ENCODE peak calls at places on chromosomes 5 and 9, in four cellular contexts. Z is upper lobe of left lung, L is colonic mucosa, B is AG04450. D is an unnamed sample.

GRCh38 chr9:122005597-122005996 is 87.5 kb downstream of the TTLL11 start:
- DNase-seq in Z (no peak), L (peak; percentile 40), B (no peak), D (peak; percentile 16)

GRCh38 chr9:132250324-132251262 is 88.7 kb downstream of the NTNG2 start:
- DNase-seq in Z (no peak), L (no peak), B (no peak), D (no peak)

GRCh38 chr5:138351056-138351455 is 1.4 kb upstream of the KDM3B start:
- DNase-seq in Z (no peak), L (no peak), B (peak; percentile 41), D (no peak)

GRCh38 chr5:76771705-76772405 is 47.0 kb upstream of the F2RL1 start:
- DNase-seq in Z (no peak), L (no peak), B (no peak), D (no peak)

GRCh38 chr5:165209101-165209727 is 1703.8 kb downstream of the MAT2B start:
- DNase-seq in Z (no peak), L (no peak), B (no peak), D (no peak)

GRCh38 chr9:121133104-121133816 is 58.5 kb downstream of the CNTRL start:
- DNase-seq in Z (peak; percentile 26), L (peak; percentile 53), B (no peak), D (no peak)

GRCh38 chr9:130869250-130869649 is 27.4 kb downstream of the QRFP start:
- DNase-seq in Z (no peak), L (no peak), B (no peak), D (no peak)

GRCh38 chr5:116144103-116144502 is 59.3 kb downstream of the COMMD10 start:
- DNase-seq in Z (no peak), L (no peak), B (no peak), D (no peak)

GRCh38 chr9:7368410-7369292 is 430.9 kb downstream of the DMAC1 start:
- DNase-seq in Z (no peak), L (no peak), B (peak; percentile 87), D (no peak)

GRCh38 chr5:151023047-151023615 is 2.7 kb downstream of the GPX3 start:
- DNase-seq in Z (no peak), L (peak; percentile 49), B (no peak), D (no peak)

GRCh38 chr5:178215263-178216002 is 11.1 kb downstream of the HNRNPAB start:
- DNase-seq in Z (no peak), L (peak; percentile 75), B (no peak), D (no peak)

GRCh38 chr9:133969681-133970580 is 22.2 kb downstream of the VAV2 start:
- DNase-seq in Z (peak; percentile 65), L (no peak), B (no peak), D (no peak)

GRCh38 chr5:109877670-109878045 is 187.9 kb downstream of the MAN2A1 start:
- DNase-seq in Z (no peak), L (no peak), B (no peak), D (no peak)

GRCh38 chr9:128114326-128115186 is 13.0 kb downstream of the PTGES2 start:
- DNase-seq in Z (peak; percentile 62), L (no peak), B (no peak), D (no peak)

GRCh38 chr9:128887914-128888350 is 6.0 kb downstream of the LRRC8A start:
- DNase-seq in Z (no peak), L (no peak), B (no peak), D (no peak)

GRCh38 chr9:133200631-133201030 is 8.4 kb downstream of the OBP2B start:
- DNase-seq in Z (no peak), L (no peak), B (no peak), D (no peak)

GRCh38 chr5:94175912-94176311 is 434.5 kb upstream of the POU5F2 start:
- DNase-seq in Z (no peak), L (no peak), B (no peak), D (no peak)

GRCh38 chr9:15086096-15087030 is 176.1 kb upstream of the FREM1 start:
- DNase-seq in Z (no peak), L (no peak), B (no peak), D (no peak)

GRCh38 chr5:161507591-161507990 is 38.9 kb downstream of the GABRB2 start:
- DNase-seq in Z (no peak), L (no peak), B (no peak), D (no peak)

GRCh38 chr5:93407470-93407869 is 173.5 kb downstream of the NR2F1-AS1 start:
- DNase-seq in Z (no peak), L (no peak), B (no peak), D (no peak)

GRCh38 chr5:39730011-39730410 is 305.2 kb upstream of the DAB2 start:
- DNase-seq in Z (no peak), L (no peak), B (no peak), D (no peak)

GRCh38 chr5:92800360-92800759 is 780.7 kb downstream of the NR2F1-AS1 start:
- DNase-seq in Z (no peak), L (no peak), B (peak; percentile 70), D (no peak)

GRCh38 chr5:91339053-91339710 is 43.9 kb downstream of the ARRDC3 start:
- DNase-seq in Z (no peak), L (no peak), B (no peak), D (no peak)

GRCh38 chr9:127404631-127405030 is 7.7 kb downstream of the SLC2A8 start:
- DNase-seq in Z (peak; percentile 84), L (no peak), B (no peak), D (no peak)

GRCh38 chr5:172445866-172446265 is 8.5 kb downstream of the SH3PXD2B start:
- DNase-seq in Z (peak; percentile 79), L (no peak), B (no peak), D (no peak)

GRCh38 chr9:28866951-28867350 is 1293.7 kb upstream of the C9orf72 start:
- DNase-seq in Z (no peak), L (no peak), B (no peak), D (no peak)

GRCh38 chr5:151925396-151925750 is 722 bp upstream of the GLRA1 start:
- DNase-seq in Z (no peak), L (no peak), B (no peak), D (no peak)

GRCh38 chr5:136957428-136957827 is 541.7 kb downstream of the SPOCK1 start:
- DNase-seq in Z (no peak), L (no peak), B (no peak), D (no peak)

GRCh38 chr9:97438666-97439065 is 26.8 kb downstream of the TDRD7 start:
- DNase-seq in Z (no peak), L (no peak), B (no peak), D (no peak)

GRCh38 chr5:179166886-179167841 is 107.0 kb downstream of the ZNF354C start:
- DNase-seq in Z (peak; percentile 94), L (peak; percentile 29), B (peak; percentile 7), D (no peak)

GRCh38 chr9:72529531-72529930 is 8.1 kb downstream of the TMC1 start:
- DNase-seq in Z (no peak), L (no peak), B (no peak), D (no peak)

GRCh38 chr5:150512368-150512747 is 4.4 kb downstream of the NDST1 start:
- DNase-seq in Z (no peak), L (peak; percentile 79), B (no peak), D (no peak)

DNA sequence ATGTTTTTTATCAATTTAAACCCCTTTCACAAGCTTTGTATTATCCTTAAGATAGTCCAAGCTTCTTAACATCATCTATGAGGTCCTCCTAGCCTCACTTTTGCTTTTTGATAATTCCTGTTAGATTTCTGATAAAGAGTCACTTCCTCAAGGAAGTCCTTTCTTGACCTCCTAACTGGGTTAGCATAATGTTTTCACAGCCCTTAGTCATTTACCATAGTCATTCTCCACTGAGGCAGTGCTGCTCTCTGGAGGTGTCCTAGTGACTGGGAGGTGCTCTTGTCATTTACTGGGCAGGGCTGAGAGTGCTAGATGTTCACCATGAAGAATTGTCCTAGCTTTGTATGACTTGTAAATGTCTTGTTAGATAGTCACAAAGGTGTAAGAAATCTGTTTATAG is 26.4 kb downstream of the TNPO1 start:
- DNase-seq in Z (no peak), L (peak; percentile 25), B (no peak), D (no peak)
- TF ChIP-seq CTCF in Z (no peak), L (no peak), B (no peak), D (no peak)

GRCh38 chr5:36070687-36071571 is 4.2 kb upstream of the UGT3A2 start:
- DNase-seq in Z (no peak), L (no peak), B (no peak), D (no peak)

GRCh38 chr5:36068751-36069281 is 2.1 kb upstream of the UGT3A2 start:
- DNase-seq in Z (no peak), L (no peak), B (no peak), D (no peak)

GRCh38 chr5:36066001-36066539 is 612 bp downstream of the UGT3A2 start:
- DNase-seq in Z (no peak), L (no peak), B (no peak), D (no peak)

GRCh38 chr5:36066540-36067210 is at the start of gene UGT3A2:
- DNase-seq in Z (peak; percentile 40), L (no peak), B (no peak), D (no peak)
- TF ChIP-seq CTCF in Z (no peak), L (no peak), B (no peak), D (no peak)

GRCh38 chr9:85536076-85536475 is 205.7 kb downstream of the AGTPBP1 start:
- DNase-seq in Z (no peak), L (no peak), B (no peak), D (no peak)

GRCh38 chr9:85533538-85533937 is 208.2 kb downstream of the AGTPBP1 start:
- DNase-seq in Z (no peak), L (no peak), B (no peak), D (no peak)

GRCh38 chr9:85528607-85529006 is 213.1 kb downstream of the AGTPBP1 start:
- DNase-seq in Z (peak; percentile 10), L (no peak), B (no peak), D (no peak)

GRCh38 chr9:85536514-85536913 is 205.2 kb downstream of the AGTPBP1 start:
- DNase-seq in Z (no peak), L (no peak), B (no peak), D (no peak)

DNA sequence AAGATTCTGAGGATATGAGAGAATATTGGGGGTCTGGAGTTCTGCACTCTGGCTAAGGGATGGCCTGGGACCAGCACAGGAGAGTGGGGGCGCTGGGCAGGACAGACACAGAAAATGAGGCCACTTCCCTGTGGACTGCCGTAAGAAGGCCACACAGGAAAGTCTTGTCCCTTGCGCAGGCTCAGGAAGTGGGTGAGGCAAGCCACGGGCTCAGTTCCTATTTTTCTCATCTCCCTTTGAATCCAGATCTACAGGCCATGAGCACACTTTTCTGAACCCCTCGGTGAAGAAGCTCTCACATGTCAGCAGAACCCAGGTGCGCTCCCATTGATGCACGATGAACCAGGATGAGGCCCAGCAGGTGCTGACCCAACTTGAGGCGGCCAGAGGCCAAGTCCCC is 207.4 kb downstream of the AGTPBP1 start:
- DNase-seq in Z (peak; percentile 6), L (no peak), B (no peak), D (no peak)
- TF ChIP-seq CTCF in Z (no peak), L (no peak), B (no peak), D (no peak)

GRCh38 chr9:138024131-138024530 is 146.5 kb downstream of the CACNA1B start:
- DNase-seq in Z (peak; percentile 60), L (no peak), B (no peak), D (peak; percentile 53)

GRCh38 chr9:138021251-138022056 is 143.9 kb downstream of the CACNA1B start:
- DNase-seq in Z (peak; percentile 48), L (no peak), B (no peak), D (no peak)

GRCh38 chr9:138022121-138022741 is 144.6 kb downstream of the CACNA1B start:
- DNase-seq in Z (peak; percentile 39), L (no peak), B (no peak), D (no peak)

GRCh38 chr9:138023394-138024124 is 146.0 kb downstream of the CACNA1B start:
- DNase-seq in Z (peak; percentile 58), L (no peak), B (no peak), D (peak; percentile 66)

GRCh38 chr9:138022756-138023393 is 145.3 kb downstream of the CACNA1B start:
- DNase-seq in Z (peak; percentile 78), L (no peak), B (no peak), D (no peak)
- TF ChIP-seq CTCF in Z (no peak), L (no peak), B (no peak), D (no peak)